ENCODE peak calls at places on chromosome 12, in six cellular contexts. Q is GM12891, B is H1, I is SK-N-SH, L is HepG2, T is GM12878. H is an unnamed sample.

GRCh38 chr12:84054811-84055210 is 857.8 kb downstream of the SLC6A15 start:
- DNase-seq in B (no peak), I (no peak), L (no peak), T (no peak), Q (no peak), H (no peak)

GRCh38 chr12:29743801-29744200 is 39.9 kb downstream of the TMTC1 start:
- DNase-seq in L (no peak), I (no peak), Q (no peak), B (no peak), T (no peak), H (no peak)

GRCh38 chr12:4353785-4354208 is 25.7 kb downstream of the FGF23 start:
- DNase-seq in I (peak), T (no peak), L (no peak), Q (no peak), B (no peak), H (no peak)

GRCh38 chr12:32788405-32788804 is 32.7 kb upstream of the YARS2 start:
- DNase-seq in Q (no peak), L (no peak), B (no peak), I (no peak), T (no peak), H (no peak)

GRCh38 chr12:8692573-8692972 is 5.2 kb upstream of the RIMKLB start:
- DNase-seq in I (peak), Q (no peak), B (no peak), L (no peak), T (no peak), H (no peak)

GRCh38 chr12:92614502-92614901 is 88.3 kb upstream of the PLEKHG7 start:
- DNase-seq in T (no peak), B (no peak), L (no peak), I (no peak), Q (no peak), H (no peak)

GRCh38 chr12:56602239-56602638 is 27.9 kb downstream of the BAZ2A start:
- DNase-seq in L (no peak), Q (no peak), B (no peak), T (no peak), I (no peak), H (no peak)

GRCh38 chr12:41663487-41664258 is 475.6 kb downstream of the PDZRN4 start:
- DNase-seq in I (peak), L (peak), Q (no peak), B (no peak), T (no peak), H (no peak)

GRCh38 chr12:103840881-103841689 is at the start of gene NT5DC3:
- DNase-seq in B (peak), T (peak), L (peak), Q (peak), I (peak), H (peak)

GRCh38 chr12:91590991-91591987 is 408.7 kb upstream of the DCN start:
- DNase-seq in T (no peak), I (no peak), B (no peak), L (no peak), Q (no peak), H (no peak)

GRCh38 chr12:43692064-43692463 is 66.5 kb downstream of the PUS7L start:
- DNase-seq in Q (peak), I (no peak), L (no peak), B (no peak), T (no peak), H (no peak)

GRCh38 chr12:27142102-27142721 is 59.8 kb upstream of the C12orf71 start:
- DNase-seq in B (peak), I (peak), T (no peak), Q (peak), L (peak), H (no peak)

GRCh38 chr12:109879332-109880048 is 851 bp downstream of the GLTP start:
- DNase-seq in T (no peak), I (peak), L (no peak), B (no peak), Q (no peak), H (no peak)

GRCh38 chr12:58502236-58502635 is 418.1 kb downstream of the LRIG3 start:
- DNase-seq in T (no peak), I (no peak), B (no peak), Q (no peak), L (no peak), H (no peak)
- TF ChIP-seq TAF1 in T (no peak), I (no peak), B (no peak), Q (no peak), L (no peak), H (no peak)

GRCh38 chr12:65568517-65568916 is 255.8 kb upstream of the HMGA2 start:
- DNase-seq in Q (no peak), B (no peak), I (no peak), L (no peak), T (no peak), H (no peak)
- TF ChIP-seq TAF1 in Q (no peak), B (no peak), I (no peak), L (no peak), T (no peak), H (no peak)

GRCh38 chr12:116916714-116917114 is 6.0 kb downstream of the FBXW8 start:
- DNase-seq in T (peak), L (peak), I (no peak), B (no peak), Q (no peak), H (no peak)
- TF ChIP-seq TAF1 in T (no peak), L (no peak), I (no peak), B (no peak), Q (no peak), H (no peak)

DNA sequence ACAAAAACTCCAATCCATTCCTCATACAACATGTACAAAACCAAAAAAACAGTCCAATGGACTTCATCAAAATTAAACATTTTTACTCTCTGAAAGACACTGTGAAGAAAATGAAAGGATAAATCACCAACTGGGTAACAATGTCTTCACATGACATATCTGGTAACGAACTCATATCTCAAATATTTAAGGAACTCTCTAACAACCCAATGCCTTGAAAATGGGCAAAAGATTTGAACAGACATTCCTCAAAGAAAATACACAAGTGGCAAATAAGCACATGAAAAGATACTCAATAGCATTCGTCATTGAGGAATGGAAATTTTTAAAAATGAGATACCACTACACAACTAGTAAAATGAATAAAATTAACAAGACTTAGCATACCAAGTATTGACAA is 198.7 kb upstream of the RASSF8 start:
- DNase-seq in B (no peak), L (no peak), I (no peak), T (no peak), Q (no peak), H (no peak)
- TF ChIP-seq TAF1 in B (no peak), L (no peak), I (no peak), T (no peak), Q (no peak), H (no peak)

GRCh38 chr12:123714302-123714627 is 2.1 kb downstream of the ATP6V0A2 start:
- DNase-seq in I (no peak), T (no peak), Q (no peak), B (no peak), L (no peak), H (no peak)
- TF ChIP-seq TAF1 in I (no peak), T (peak), Q (peak), B (no peak), L (no peak), H (no peak)

GRCh38 chr12:58917699-58918334 is 2.5 kb downstream of the LRIG3 start:
- DNase-seq in I (no peak), L (no peak), B (no peak), T (no peak), Q (no peak), H (no peak)
- TF ChIP-seq TAF1 in I (no peak), L (no peak), B (no peak), T (no peak), Q (no peak), H (no peak)